ENCODE peak calls at places on chromosomes 7 and 10, in seven cellular contexts. One of them, this sample, is unnamed.

GRCh38 chr10:100081075-100082001 is at the start of gene CPN1:
- DNase-seq in IMR-90: no peak
- DNase-seq in neuronal stem cell: no peak
- DNase-seq in mesenchymal stem cell: no peak
- DNase-seq in mesendoderm: no peak
- DNase-seq in H9: no peak
- DNase-seq in trophoblast cell: no peak
- DNase-seq in this sample: no peak

GRCh38 chr7:146713907-146714306 is 597.3 kb downstream of the CNTNAP2 start:
- DNase-seq in mesendoderm: no peak
- DNase-seq in IMR-90: no peak
- DNase-seq in neuronal stem cell: no peak
- DNase-seq in mesenchymal stem cell: no peak
- DNase-seq in trophoblast cell: no peak
- DNase-seq in H9: no peak
- DNase-seq in this sample: no peak

GRCh38 chr10:101237080-101237817 is 8.0 kb upstream of the LBX1 start:
- DNase-seq in IMR-90: no peak
- DNase-seq in trophoblast cell: no peak
- DNase-seq in mesendoderm: peak
- DNase-seq in mesenchymal stem cell: peak
- DNase-seq in neuronal stem cell: no peak
- DNase-seq in H9: peak
- DNase-seq in this sample: no peak

GRCh38 chr10:71840177-71840711 is 10.8 kb downstream of the PSAP start:
- DNase-seq in mesenchymal stem cell: peak
- DNase-seq in neuronal stem cell: peak
- DNase-seq in IMR-90: peak
- DNase-seq in mesendoderm: peak
- DNase-seq in H9: peak
- DNase-seq in trophoblast cell: peak
- DNase-seq in this sample: peak

GRCh38 chr7:139572704-139573395 is 49.4 kb downstream of the CLEC2L start:
- DNase-seq in mesendoderm: no peak
- DNase-seq in trophoblast cell: no peak
- DNase-seq in H9: peak
- DNase-seq in IMR-90: no peak
- DNase-seq in mesenchymal stem cell: no peak
- DNase-seq in neuronal stem cell: no peak
- DNase-seq in this sample: no peak

GRCh38 chr10:44961231-44961571 is 1.6 kb downstream of the RASSF4 start:
- DNase-seq in mesenchymal stem cell: no peak
- DNase-seq in IMR-90: no peak
- DNase-seq in trophoblast cell: no peak
- DNase-seq in mesendoderm: no peak
- DNase-seq in H9: peak
- DNase-seq in neuronal stem cell: no peak
- DNase-seq in this sample: peak

GRCh38 chr7:93327006-93327633 is 95.0 kb downstream of the VPS50 start:
- DNase-seq in mesenchymal stem cell: peak
- DNase-seq in trophoblast cell: peak
- DNase-seq in IMR-90: peak
- DNase-seq in H9: no peak
- DNase-seq in mesendoderm: no peak
- DNase-seq in neuronal stem cell: no peak
- DNase-seq in this sample: no peak

GRCh38 chr10:124590216-124591122 is 128.8 kb downstream of the LHPP start:
- DNase-seq in mesendoderm: no peak
- DNase-seq in neuronal stem cell: no peak
- DNase-seq in IMR-90: no peak
- DNase-seq in trophoblast cell: no peak
- DNase-seq in mesenchymal stem cell: no peak
- DNase-seq in H9: no peak
- DNase-seq in this sample: no peak

GRCh38 chr7:82631998-82632397 is 188.4 kb upstream of the CACNA2D1 start:
- DNase-seq in H9: no peak
- DNase-seq in neuronal stem cell: no peak
- DNase-seq in mesenchymal stem cell: peak
- DNase-seq in IMR-90: peak
- DNase-seq in trophoblast cell: no peak
- DNase-seq in mesendoderm: no peak
- DNase-seq in this sample: no peak

GRCh38 chr10:111103196-111103595 is 26.4 kb downstream of the ADRA2A start:
- DNase-seq in IMR-90: no peak
- DNase-seq in trophoblast cell: no peak
- DNase-seq in mesenchymal stem cell: no peak
- DNase-seq in mesendoderm: no peak
- DNase-seq in H9: no peak
- DNase-seq in neuronal stem cell: no peak
- DNase-seq in this sample: no peak

GRCh38 chr10:19935106-19935505 is 118.9 kb downstream of the PLXDC2 start:
- DNase-seq in neuronal stem cell: no peak
- DNase-seq in IMR-90: no peak
- DNase-seq in trophoblast cell: no peak
- DNase-seq in mesendoderm: no peak
- DNase-seq in mesenchymal stem cell: no peak
- DNase-seq in H9: no peak
- DNase-seq in this sample: no peak

GRCh38 chr7:151745090-151745638 is 131.8 kb downstream of the PRKAG2 start:
- DNase-seq in H9: no peak
- DNase-seq in trophoblast cell: peak
- DNase-seq in IMR-90: peak
- DNase-seq in neuronal stem cell: no peak
- DNase-seq in mesendoderm: no peak
- DNase-seq in mesenchymal stem cell: peak
- DNase-seq in this sample: no peak

GRCh38 chr10:101367569-101368453 is 13.8 kb downstream of the BTRC start:
- DNase-seq in H9: no peak
- DNase-seq in neuronal stem cell: no peak
- DNase-seq in trophoblast cell: peak
- DNase-seq in IMR-90: peak
- DNase-seq in mesendoderm: no peak
- DNase-seq in mesenchymal stem cell: peak
- DNase-seq in this sample: no peak

GRCh38 chr10:110912374-110912773 is 6.6 kb downstream of the BBIP1 start:
- DNase-seq in mesendoderm: no peak
- DNase-seq in IMR-90: peak
- DNase-seq in trophoblast cell: peak
- DNase-seq in mesenchymal stem cell: peak
- DNase-seq in neuronal stem cell: no peak
- DNase-seq in H9: no peak
- DNase-seq in this sample: no peak

GRCh38 chr10:117137911-117138642 is at the start of gene VAX1:
- DNase-seq in H9: peak
- DNase-seq in mesenchymal stem cell: no peak
- DNase-seq in IMR-90: no peak
- DNase-seq in neuronal stem cell: no peak
- DNase-seq in trophoblast cell: peak
- DNase-seq in mesendoderm: peak
- DNase-seq in this sample: peak

DNA sequence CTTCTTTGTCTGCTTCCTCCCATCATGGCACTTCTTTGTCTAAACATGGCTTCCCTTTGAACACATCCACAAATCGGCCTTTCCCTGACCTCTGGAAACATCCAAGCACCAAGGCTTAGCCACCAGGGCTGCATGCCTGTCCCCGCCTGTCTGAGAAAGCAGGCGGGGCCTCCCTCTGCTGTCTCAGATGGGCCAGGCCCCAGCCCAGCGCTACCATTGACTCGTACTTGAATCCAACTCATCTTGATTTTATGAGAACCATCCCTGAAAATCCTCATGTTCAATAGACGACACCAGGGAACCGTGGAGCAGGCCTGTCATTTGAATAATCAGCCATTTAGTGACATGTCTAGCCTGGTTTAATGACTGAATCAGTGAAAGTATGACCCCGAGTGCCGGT is 194.5 kb downstream of the BUB3 start:
- DNase-seq in H9: no peak
- DNase-seq in mesendoderm: no peak
- DNase-seq in neuronal stem cell: no peak
- DNase-seq in IMR-90: no peak
- DNase-seq in mesenchymal stem cell: no peak
- DNase-seq in trophoblast cell: no peak
- DNase-seq in this sample: no peak
- H2BK120ac ChIP-seq in H9: no peak
- H2BK120ac ChIP-seq in mesendoderm: no peak
- H2BK120ac ChIP-seq in neuronal stem cell: no peak
- H2BK120ac ChIP-seq in IMR-90: no peak
- H2BK120ac ChIP-seq in mesenchymal stem cell: no peak
- H2BK120ac ChIP-seq in trophoblast cell: no peak
- H2BK120ac ChIP-seq in this sample: no peak

DNA sequence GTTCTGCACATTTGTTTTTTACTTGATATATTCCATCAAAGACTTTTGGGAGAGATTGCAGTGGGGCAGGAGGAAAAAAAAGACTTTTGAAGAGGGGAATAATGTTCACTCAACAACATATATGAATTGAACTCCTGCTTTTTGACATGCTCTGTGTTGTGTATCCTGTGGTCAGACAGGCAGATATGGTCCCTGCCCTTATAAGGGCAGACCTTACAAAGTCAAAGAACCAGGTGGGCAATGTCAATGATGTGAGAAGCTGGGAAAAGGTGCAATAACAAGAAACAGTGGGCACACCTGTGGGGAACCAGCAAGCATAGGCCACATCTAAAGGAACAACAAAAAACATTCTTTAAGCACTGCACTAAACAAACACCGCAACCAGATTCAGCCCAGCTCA is 8.2 kb downstream of the AIFM2 start:
- DNase-seq in mesenchymal stem cell: no peak
- DNase-seq in neuronal stem cell: no peak
- DNase-seq in mesendoderm: no peak
- DNase-seq in trophoblast cell: no peak
- DNase-seq in H9: no peak
- DNase-seq in IMR-90: no peak
- DNase-seq in this sample: no peak
- H2BK120ac ChIP-seq in mesenchymal stem cell: no peak
- H2BK120ac ChIP-seq in neuronal stem cell: no peak
- H2BK120ac ChIP-seq in mesendoderm: no peak
- H2BK120ac ChIP-seq in trophoblast cell: no peak
- H2BK120ac ChIP-seq in H9: no peak
- H2BK120ac ChIP-seq in IMR-90: no peak
- H2BK120ac ChIP-seq in this sample: no peak

GRCh38 chr10:103787251-103787816 is 68.0 kb downstream of the SH3PXD2A start:
- DNase-seq in trophoblast cell: no peak
- DNase-seq in H9: no peak
- DNase-seq in IMR-90: no peak
- DNase-seq in mesendoderm: no peak
- DNase-seq in mesenchymal stem cell: no peak
- DNase-seq in neuronal stem cell: no peak
- DNase-seq in this sample: no peak

GRCh38 chr10:103784089-103784488 is 71.3 kb downstream of the SH3PXD2A start:
- DNase-seq in mesenchymal stem cell: no peak
- DNase-seq in H9: no peak
- DNase-seq in trophoblast cell: no peak
- DNase-seq in mesendoderm: no peak
- DNase-seq in neuronal stem cell: no peak
- DNase-seq in IMR-90: no peak
- DNase-seq in this sample: no peak

GRCh38 chr10:103783686-103784085 is 71.7 kb downstream of the SH3PXD2A start:
- DNase-seq in mesendoderm: no peak
- DNase-seq in H9: no peak
- DNase-seq in neuronal stem cell: no peak
- DNase-seq in mesenchymal stem cell: no peak
- DNase-seq in trophoblast cell: no peak
- DNase-seq in IMR-90: no peak
- DNase-seq in this sample: no peak

GRCh38 chr10:103786020-103786419 is 69.4 kb downstream of the SH3PXD2A start:
- DNase-seq in neuronal stem cell: no peak
- DNase-seq in mesenchymal stem cell: no peak
- DNase-seq in trophoblast cell: no peak
- DNase-seq in mesendoderm: no peak
- DNase-seq in H9: no peak
- DNase-seq in IMR-90: no peak
- DNase-seq in this sample: no peak

DNA sequence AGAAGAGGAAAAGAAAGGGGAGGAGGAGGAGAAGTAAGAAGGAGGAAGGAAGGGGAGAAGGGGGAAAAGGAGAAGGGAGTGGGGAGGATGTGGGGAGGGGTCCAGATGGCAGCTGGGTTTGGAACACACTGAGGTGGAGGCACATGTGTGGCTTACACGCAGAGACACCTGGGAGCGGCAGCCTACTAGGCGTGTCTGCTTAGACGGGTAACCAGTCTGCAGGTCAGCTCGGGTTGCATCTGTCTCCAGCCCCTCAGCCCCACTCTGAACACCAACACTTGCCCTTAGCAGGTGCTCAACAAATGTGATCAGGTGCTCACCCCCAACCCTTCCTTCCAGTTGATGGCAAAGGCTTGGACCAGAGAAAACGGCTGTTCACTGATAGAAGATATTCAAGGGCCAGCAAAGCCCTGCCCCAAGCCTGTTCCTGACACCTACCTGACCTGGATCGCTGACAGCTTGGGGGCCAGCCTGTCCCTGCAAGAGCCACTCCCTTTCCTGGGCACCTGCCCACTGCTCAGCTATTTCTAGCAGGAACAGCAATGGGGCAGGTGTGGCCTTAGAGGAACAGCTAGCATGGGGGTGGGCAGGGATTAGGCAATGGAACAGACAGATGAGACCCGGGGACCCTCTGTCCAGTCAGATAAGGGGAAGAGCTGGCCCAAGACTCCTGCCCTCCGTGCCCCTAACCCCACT is 70.5 kb downstream of the SH3PXD2A start:
- DNase-seq in mesendoderm: no peak
- DNase-seq in IMR-90: no peak
- DNase-seq in H9: no peak
- DNase-seq in mesenchymal stem cell: no peak
- DNase-seq in neuronal stem cell: no peak
- DNase-seq in trophoblast cell: no peak
- DNase-seq in this sample: no peak
- H2BK120ac ChIP-seq in mesendoderm: no peak
- H2BK120ac ChIP-seq in IMR-90: no peak
- H2BK120ac ChIP-seq in H9: no peak
- H2BK120ac ChIP-seq in mesenchymal stem cell: no peak
- H2BK120ac ChIP-seq in neuronal stem cell: no peak
- H2BK120ac ChIP-seq in trophoblast cell: no peak
- H2BK120ac ChIP-seq in this sample: no peak

GRCh38 chr7:55594870-55595269 is 22.6 kb upstream of the VOPP1 start:
- DNase-seq in IMR-90: no peak
- DNase-seq in neuronal stem cell: no peak
- DNase-seq in H9: no peak
- DNase-seq in mesenchymal stem cell: no peak
- DNase-seq in trophoblast cell: no peak
- DNase-seq in mesendoderm: no peak
- DNase-seq in this sample: no peak

GRCh38 chr7:55592492-55592891 is 20.2 kb upstream of the VOPP1 start:
- DNase-seq in mesendoderm: no peak
- DNase-seq in IMR-90: no peak
- DNase-seq in H9: no peak
- DNase-seq in trophoblast cell: no peak
- DNase-seq in neuronal stem cell: no peak
- DNase-seq in mesenchymal stem cell: no peak
- DNase-seq in this sample: no peak

GRCh38 chr7:55594414-55594813 is 22.1 kb upstream of the VOPP1 start:
- DNase-seq in mesenchymal stem cell: no peak
- DNase-seq in H9: peak
- DNase-seq in trophoblast cell: no peak
- DNase-seq in IMR-90: no peak
- DNase-seq in neuronal stem cell: no peak
- DNase-seq in mesendoderm: peak
- DNase-seq in this sample: no peak

GRCh38 chr7:55593515-55594318 is 21.4 kb upstream of the VOPP1 start:
- DNase-seq in IMR-90: peak
- DNase-seq in trophoblast cell: peak
- DNase-seq in H9: peak
- DNase-seq in mesendoderm: peak
- DNase-seq in mesenchymal stem cell: peak
- DNase-seq in neuronal stem cell: peak
- DNase-seq in this sample: no peak

GRCh38 chr7:55593172-55593514 is 20.8 kb upstream of the VOPP1 start:
- DNase-seq in trophoblast cell: no peak
- DNase-seq in H9: no peak
- DNase-seq in mesendoderm: no peak
- DNase-seq in IMR-90: no peak
- DNase-seq in neuronal stem cell: no peak
- DNase-seq in mesenchymal stem cell: no peak
- DNase-seq in this sample: no peak
- H2BK120ac ChIP-seq in trophoblast cell: no peak
- H2BK120ac ChIP-seq in H9: no peak
- H2BK120ac ChIP-seq in mesendoderm: no peak
- H2BK120ac ChIP-seq in IMR-90: peak
- H2BK120ac ChIP-seq in neuronal stem cell: no peak
- H2BK120ac ChIP-seq in mesenchymal stem cell: no peak
- H2BK120ac ChIP-seq in this sample: no peak

This sample was measured in H1.